ENCODE peak calls at places on chromosomes 2 and 18, in eight cellular contexts. Y is cardiac muscle cell, K is uterus, R is heart left ventricle, O is A549, M is Peyer's patch, F is adipocyte, C is sigmoid colon. I is an unnamed sample. For H3K4me1, the result is how much of the 10 kb centered on the place peaks cover.

GRCh38 chr2:53417385-53417784 is 350.2 kb upstream of the CHAC2 start:
- DNase-seq in Y (no peak), K (no peak), R (no peak), O (no peak), M (no peak), F (no peak), C (no peak), I (no peak)

GRCh38 chr2:557635-558301 is 119.4 kb downstream of the TMEM18 start:
- DNase-seq in Y (no peak), K (no peak), R (no peak), O (no peak), M (no peak), F (no peak), C (no peak), I (peak)

GRCh38 chr2:10345813-10346212 is 43.1 kb downstream of the HPCAL1 start:
- DNase-seq in Y (no peak), K (no peak), R (no peak), O (no peak), M (peak), F (no peak), C (no peak), I (no peak)

GRCh38 chr2:239689410-239689809 is 288.6 kb upstream of the HDAC4 start:
- DNase-seq in Y (no peak), K (no peak), R (no peak), O (no peak), M (no peak), F (no peak), C (no peak), I (no peak)

GRCh38 chr2:13230221-13230620 is 513.5 kb downstream of the TRIB2 start:
- DNase-seq in Y (no peak), K (no peak), R (no peak), O (no peak), M (no peak), F (peak), C (no peak), I (no peak)

GRCh38 chr2:207048421-207048820 is 109.1 kb downstream of the CPO start:
- DNase-seq in Y (no peak), K (no peak), R (no peak), O (no peak), M (no peak), F (no peak), C (no peak), I (no peak)

GRCh38 chr2:73013941-73014340 is 57.6 kb downstream of the SFXN5 start:
- DNase-seq in Y (no peak), K (no peak), R (no peak), O (no peak), M (no peak), F (peak), C (no peak), I (no peak)

GRCh38 chr2:3311601-3312000 is 66.0 kb downstream of the EIPR1 start:
- DNase-seq in Y (no peak), K (no peak), R (no peak), O (no peak), M (no peak), F (no peak), C (peak), I (peak)

GRCh38 chr2:120605231-120605935 is 130.3 kb upstream of the GLI2 start:
- DNase-seq in Y (no peak), K (no peak), R (no peak), O (no peak), M (peak), F (no peak), C (no peak), I (peak)

GRCh38 chr2:238370482-238371372 is 50.4 kb downstream of the TRAF3IP1 start:
- DNase-seq in Y (peak), K (peak), R (peak), O (peak), M (no peak), F (peak), C (peak), I (peak)

GRCh38 chr2:20625920-20626697 is 24.8 kb downstream of the HS1BP3 start:
- DNase-seq in Y (no peak), K (no peak), R (peak), O (no peak), M (peak), F (no peak), C (peak), I (peak)

GRCh38 chr18:57833441-57834101 is 30.5 kb upstream of the ATP8B1 start:
- DNase-seq in Y (no peak), K (no peak), R (no peak), O (no peak), M (no peak), F (peak), C (no peak), I (no peak)

GRCh38 chr18:47263197-47263827 is 11.9 kb upstream of the SKOR2 start:
- DNase-seq in Y (no peak), K (no peak), R (no peak), O (no peak), M (no peak), F (no peak), C (no peak), I (no peak)

GRCh38 chr2:132439703-132440398 is 23.2 kb downstream of the GPR39 start:
- DNase-seq in Y (peak), K (no peak), R (no peak), O (peak), M (no peak), F (peak), C (no peak), I (no peak)

GRCh38 chr18:9115984-9116383 is 13.5 kb downstream of the NDUFV2 start:
- DNase-seq in Y (no peak), K (no peak), R (no peak), O (no peak), M (no peak), F (no peak), C (no peak), I (no peak)

GRCh38 chr2:214593723-214594122 is 182.9 kb downstream of the VWC2L start:
- DNase-seq in Y (peak), K (no peak), R (no peak), O (peak), M (no peak), F (peak), C (no peak), I (no peak)

GRCh38 chr2:230706053-230706498 is 6.6 kb upstream of the CAB39 start:
- DNase-seq in Y (no peak), K (no peak), R (no peak), O (peak), M (peak), F (no peak), C (no peak), I (no peak)

GRCh38 chr2:240567137-240567871 is 980 bp upstream of the RNPEPL1 start:
- DNase-seq in Y (no peak), K (peak), R (no peak), O (no peak), M (peak), F (no peak), C (peak), I (peak)

GRCh38 chr2:189674374-189675112 is at the start of gene ANKAR:
- DNase-seq in Y (peak), K (peak), R (peak), O (peak), M (peak), F (peak), C (peak), I (peak)

GRCh38 chr2:12514631-12515437 is 201.9 kb upstream of the TRIB2 start:
- DNase-seq in Y (peak), K (no peak), R (no peak), O (no peak), M (no peak), F (no peak), C (no peak), I (no peak)

GRCh38 chr2:121992700-121993099 is 237.2 kb downstream of the TSN start:
- DNase-seq in Y (no peak), K (no peak), R (no peak), O (no peak), M (no peak), F (no peak), C (no peak), I (no peak)

GRCh38 chr2:62643100-62643471 is 62.4 kb upstream of the EHBP1 start:
- DNase-seq in Y (no peak), K (no peak), R (no peak), O (no peak), M (no peak), F (no peak), C (no peak), I (no peak)

GRCh38 chr18:52228158-52228557 is 111.8 kb upstream of the DCC start:
- DNase-seq in Y (no peak), K (no peak), R (no peak), O (no peak), M (no peak), F (no peak), C (no peak), I (no peak)

GRCh38 chr18:57337890-57338289 is 14.5 kb upstream of the ST8SIA3 start:
- DNase-seq in Y (no peak), K (no peak), R (no peak), O (no peak), M (no peak), F (no peak), C (no peak), I (no peak)

GRCh38 chr2:160022162-160022561 is 40.3 kb downstream of the PLA2R1 start:
- DNase-seq in Y (no peak), K (no peak), R (no peak), O (no peak), M (no peak), F (no peak), C (no peak), I (no peak)

GRCh38 chr2:169315357-169315756 is 47.0 kb downstream of the LRP2 start:
- DNase-seq in Y (no peak), K (no peak), R (no peak), O (no peak), M (no peak), F (no peak), C (no peak), I (no peak)

GRCh38 chr18:36335476-36336279 is 38.2 kb downstream of the FHOD3 start:
- DNase-seq in Y (no peak), K (no peak), R (no peak), O (no peak), M (no peak), F (peak), C (no peak), I (no peak)

GRCh38 chr2:83233284-83233683 is 1225.8 kb downstream of the SUCLG1 start:
- DNase-seq in Y (peak), K (no peak), R (no peak), O (no peak), M (no peak), F (no peak), C (no peak), I (no peak)

GRCh38 chr2:230473378-230473777 is 57.4 kb downstream of the SP100 start:
- DNase-seq in Y (no peak), K (no peak), R (no peak), O (no peak), M (no peak), F (no peak), C (no peak), I (no peak)

GRCh38 chr2:164840458-164840929 is 1.1 kb downstream of the COBLL1 start:
- DNase-seq in Y (peak), K (peak), R (peak), O (no peak), M (peak), F (peak), C (peak), I (peak)

GRCh38 chr2:165357758-165358157 is 111.7 kb upstream of the CSRNP3 start:
- DNase-seq in Y (no peak), K (no peak), R (no peak), O (peak), M (no peak), F (peak), C (no peak), I (no peak)

GRCh38 chr2:32357545-32358482 is 991 bp downstream of the BIRC6 start:
- DNase-seq in Y (peak), K (peak), R (peak), O (peak), M (peak), F (peak), C (peak), I (peak)

GRCh38 chr2:171401947-171402346 is 31.8 kb downstream of the METTL8 start:
- DNase-seq in Y (no peak), K (no peak), R (no peak), O (no peak), M (no peak), F (no peak), C (no peak), I (no peak)

GRCh38 chr2:80454628-80455027 is 150.1 kb upstream of the LRRTM1 start:
- DNase-seq in Y (no peak), K (no peak), R (peak), O (no peak), M (no peak), F (no peak), C (no peak), I (no peak)

GRCh38 chr2:197300139-197300538 is 10.4 kb downstream of the ANKRD44 start:
- DNase-seq in Y (no peak), K (no peak), R (no peak), O (no peak), M (no peak), F (no peak), C (no peak), I (no peak)

GRCh38 chr2:176768185-176768584 is 444.4 kb upstream of the HNRNPA3 start:
- DNase-seq in Y (no peak), K (peak), R (no peak), O (no peak), M (no peak), F (no peak), C (no peak), I (no peak)

GRCh38 chr2:176769499-176770350 is 442.9 kb upstream of the HNRNPA3 start:
- DNase-seq in Y (no peak), K (no peak), R (no peak), O (no peak), M (no peak), F (no peak), C (no peak), I (no peak)

GRCh38 chr2:176766005-176766404 is 446.6 kb upstream of the HNRNPA3 start:
- DNase-seq in Y (no peak), K (no peak), R (no peak), O (no peak), M (no peak), F (no peak), C (no peak), I (no peak)

GRCh38 chr2:176772816-176773215 is 439.8 kb upstream of the HNRNPA3 start:
- DNase-seq in Y (no peak), K (no peak), R (no peak), O (no peak), M (no peak), F (no peak), C (no peak), I (no peak)

GRCh38 chr2:176769021-176769420 is 443.6 kb upstream of the HNRNPA3 start:
- DNase-seq in Y (no peak), K (no peak), R (no peak), O (no peak), M (no peak), F (no peak), C (no peak), I (no peak)
- H3K4me1 ChIP-seq in Y (under half), K (under half), R (under half), O (under half), M (under half), F (under half), C (under half), I (under half)

DNA sequence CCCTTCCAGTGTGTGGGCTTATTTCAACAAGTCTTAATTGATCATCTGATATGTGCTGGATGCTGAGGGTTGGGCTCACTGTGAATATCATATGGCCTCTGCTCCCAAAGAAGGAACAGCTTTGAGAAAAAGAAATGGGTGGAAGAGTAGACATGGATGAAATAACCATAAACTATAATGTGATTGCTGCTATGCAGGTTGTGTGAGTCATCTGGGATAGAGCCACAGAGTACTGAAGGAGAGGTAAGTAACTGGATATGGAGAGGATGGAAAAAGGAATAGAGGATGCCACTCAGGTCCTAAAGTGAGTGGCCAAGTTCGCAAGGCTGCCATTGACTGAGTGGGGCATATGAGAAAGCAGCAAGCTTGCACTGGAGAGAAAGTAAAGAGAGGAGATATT is 8.7 kb upstream of the DSG2 start:
- DNase-seq in Y (no peak), K (no peak), R (no peak), O (no peak), M (no peak), F (no peak), C (no peak), I (no peak)
- H3K4me1 ChIP-seq in Y (under half), K (under half), R (under half), O (under half), M (under half), F (under half), C (under half), I (under half)

GRCh38 chr2:119433636-119434327 is 2.1 kb downstream of the TMEM37 start:
- DNase-seq in Y (no peak), K (no peak), R (no peak), O (no peak), M (peak), F (no peak), C (no peak), I (no peak)

GRCh38 chr2:119432882-119433522 is 1.3 kb downstream of the TMEM37 start:
- DNase-seq in Y (no peak), K (no peak), R (no peak), O (no peak), M (peak), F (no peak), C (no peak), I (no peak)

GRCh38 chr2:119431155-119431975 is at the start of gene TMEM37:
- DNase-seq in Y (peak), K (peak), R (peak), O (peak), M (peak), F (peak), C (peak), I (peak)

GRCh38 chr2:119430023-119430498 is 1.6 kb upstream of the TMEM37 start:
- DNase-seq in Y (no peak), K (no peak), R (no peak), O (no peak), M (no peak), F (no peak), C (no peak), I (no peak)

GRCh38 chr2:119431976-119432881 is 575 bp downstream of the TMEM37 start:
- DNase-seq in Y (no peak), K (no peak), R (peak), O (no peak), M (peak), F (peak), C (peak), I (peak)
- H3K4me1 ChIP-seq in Y (under half), K (under half), R (under half), O (under half), M (under half), F (under half), C (under half), I (under half)

GRCh38 chr2:108165750-108166149 is 74.0 kb upstream of the SULT1C3 start:
- DNase-seq in Y (no peak), K (no peak), R (no peak), O (no peak), M (no peak), F (no peak), C (no peak), I (no peak)

GRCh38 chr2:108161298-108161697 is 78.5 kb upstream of the SULT1C3 start:
- DNase-seq in Y (no peak), K (no peak), R (no peak), O (no peak), M (no peak), F (no peak), C (no peak), I (no peak)
- H3K4me1 ChIP-seq in Y (under half), K (under half), R (under half), O (under half), M (under half), F (under half), C (under half), I (under half)

DNA sequence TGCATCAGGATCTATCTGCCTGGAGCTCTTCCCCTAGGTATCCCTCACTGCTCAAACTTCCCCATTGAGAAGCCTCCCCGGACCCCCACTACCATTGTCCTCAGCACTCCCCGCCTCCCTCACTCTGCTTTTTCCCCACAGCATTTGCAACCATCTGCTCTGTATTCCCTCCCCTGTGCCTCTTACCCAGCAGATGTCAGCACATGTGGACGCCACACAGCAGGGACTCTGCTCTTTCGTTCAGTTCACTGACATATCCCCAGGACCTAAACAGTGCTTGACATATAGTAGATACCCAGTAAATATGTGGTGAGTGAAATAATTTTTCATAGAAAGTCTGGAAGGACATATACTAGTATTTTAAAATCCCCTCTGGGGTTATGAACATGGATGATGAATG is 101.1 kb downstream of the TMEM247 start:
- DNase-seq in Y (no peak), K (no peak), R (no peak), O (no peak), M (no peak), F (no peak), C (no peak), I (no peak)
- H3K4me1 ChIP-seq in Y (under half), K (under half), R (under half), O (under half), M (under half), F (under half), C (under half), I (under half)